ENCODE peak calls at places on chromosomes 12 and 14, in five cellular contexts. Z is A549, G is choroid plexus epithelial cell, R is RWPE1, W is upper lobe of right lung. Q is an unnamed sample.

GRCh38 chr12:68633614-68634558 is 23.2 kb downstream of the RAP1B start:
- DNase-seq in Z (no peak), G (no peak), R (no peak), W (no peak), Q (no peak)

GRCh38 chr12:62400135-62400534 is 66.5 kb upstream of the MON2 start:
- DNase-seq in Z (no peak), G (no peak), R (no peak), W (no peak), Q (no peak)

GRCh38 chr12:108564724-108565123 is 2.3 kb downstream of the ISCU start:
- DNase-seq in Z (no peak), G (peak), R (no peak), W (no peak), Q (no peak)

GRCh38 chr12:49055978-49056754 is 4.4 kb downstream of the KMT2D start:
- DNase-seq in Z (peak), G (peak), R (peak), W (peak), Q (no peak)

GRCh38 chr12:99852666-99853065 is 132.1 kb downstream of the ANKS1B start:
- DNase-seq in Z (no peak), G (no peak), R (no peak), W (no peak), Q (no peak)

GRCh38 chr12:107635139-107635538 is 50.5 kb upstream of the PWP1 start:
- DNase-seq in Z (no peak), G (peak), R (no peak), W (no peak), Q (no peak)

GRCh38 chr12:24222968-24223367 is 273.5 kb upstream of the SOX5 start:
- DNase-seq in Z (no peak), G (peak), R (no peak), W (no peak), Q (no peak)

GRCh38 chr12:66964629-66965028 is 285.8 kb upstream of the GRIP1 start:
- DNase-seq in Z (no peak), G (peak), R (no peak), W (no peak), Q (no peak)

GRCh38 chr12:131592972-131593371 is 117.9 kb upstream of the SFSWAP start:
- DNase-seq in Z (no peak), G (no peak), R (no peak), W (no peak), Q (no peak)

GRCh38 chr12:107670999-107671643 is 14.5 kb upstream of the PWP1 start:
- DNase-seq in Z (peak), G (peak), R (no peak), W (no peak), Q (no peak)

GRCh38 chr12:21913823-21914222 is 27.4 kb downstream of the ABCC9 start:
- DNase-seq in Z (no peak), G (peak), R (no peak), W (no peak), Q (no peak)

GRCh38 chr12:114636723-114637480 is 47.1 kb downstream of the TBX3 start:
- DNase-seq in Z (peak), G (peak), R (peak), W (no peak), Q (no peak)
- TF ChIP-seq CTCF in Z (peak), G (peak), R (peak), W (peak), Q (no peak)

DNA sequence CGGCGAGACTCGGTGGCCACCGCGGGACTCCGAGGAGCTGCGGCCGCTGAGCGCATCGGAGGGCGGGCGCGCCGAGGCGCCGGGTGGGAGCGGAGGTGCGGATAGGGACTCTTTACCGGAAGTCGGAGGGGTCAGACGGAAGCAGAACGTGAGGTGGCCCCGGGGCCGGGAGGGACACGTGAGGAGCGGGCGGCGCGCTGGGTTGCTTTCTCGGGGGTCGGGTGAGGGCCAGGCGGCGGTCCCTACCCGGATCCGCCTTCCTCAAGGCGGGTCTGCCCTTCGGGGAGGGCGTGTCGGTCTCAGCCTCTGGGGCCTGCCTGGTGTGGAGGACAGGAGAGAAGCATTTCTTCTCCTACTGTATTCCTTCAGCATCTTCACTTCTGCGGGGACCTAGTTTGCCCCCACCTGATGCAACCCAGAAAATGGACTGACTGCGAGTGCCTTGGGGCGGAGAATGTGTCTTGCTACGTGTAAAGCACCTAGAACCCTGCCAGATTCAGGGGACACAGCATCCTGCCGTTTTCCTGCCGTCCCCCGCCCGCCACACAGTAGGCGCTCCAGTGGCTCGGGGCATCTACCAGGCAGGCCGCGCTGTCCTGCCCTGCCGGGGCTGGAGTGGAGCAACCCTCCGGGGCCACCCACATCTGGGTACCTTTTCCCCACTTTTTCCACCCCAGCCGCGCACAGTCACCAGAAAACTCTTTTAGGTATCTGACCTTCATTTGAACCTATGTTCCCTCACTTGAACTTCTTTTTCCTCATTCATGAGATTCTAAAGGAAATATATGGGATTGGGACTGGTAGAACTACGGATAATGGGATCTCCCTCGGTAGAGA is 562 bp upstream of the ATXN2 start:
- DNase-seq in Z (peak), G (peak), R (peak), W (peak), Q (peak)
- TF ChIP-seq CTCF in Z (no peak), G (peak), R (no peak), W (no peak), Q (no peak)

GRCh38 chr12:122722347-122722746 is 5.7 kb upstream of the HCAR3 start:
- DNase-seq in Z (no peak), G (no peak), R (no peak), W (no peak), Q (no peak)

GRCh38 chr12:122724641-122725243 is 5.9 kb downstream of the HCAR1 start:
- DNase-seq in Z (no peak), G (no peak), R (no peak), W (no peak), Q (no peak)

GRCh38 chr12:122729583-122730214 is 945 bp downstream of the HCAR1 start:
- DNase-seq in Z (no peak), G (no peak), R (no peak), W (no peak), Q (no peak)

GRCh38 chr12:122725452-122725851 is 5.2 kb downstream of the HCAR1 start:
- DNase-seq in Z (no peak), G (no peak), R (no peak), W (no peak), Q (no peak)

DNA sequence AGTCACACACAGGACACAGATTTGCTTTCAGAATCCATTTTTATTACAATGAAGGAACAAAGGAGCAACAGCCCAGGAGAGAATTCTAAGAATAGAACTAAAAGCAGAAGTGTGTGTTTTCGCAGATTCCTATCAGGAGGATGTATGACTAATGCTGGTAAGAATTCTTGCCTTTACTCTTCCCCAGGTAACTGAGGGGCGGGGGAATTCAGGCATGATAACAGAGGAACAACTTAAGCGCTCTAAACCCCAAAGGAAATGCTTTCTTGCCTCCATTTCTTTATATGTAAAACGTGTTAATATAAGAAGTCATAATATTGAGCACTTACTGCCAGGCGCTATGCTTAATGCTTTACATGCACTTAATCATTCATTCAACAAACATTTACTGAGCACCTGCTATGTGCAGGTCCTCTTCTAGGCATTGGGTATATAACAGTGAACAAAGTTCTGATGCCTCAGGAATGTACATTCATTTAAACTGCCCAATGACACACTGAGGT is 4.5 kb downstream of the HCAR1 start:
- DNase-seq in Z (peak), G (peak), R (peak), W (no peak), Q (no peak)
- TF ChIP-seq CTCF in Z (no peak), G (no peak), R (no peak), W (no peak), Q (no peak)

GRCh38 chr12:26719852-26720251 is 113.1 kb downstream of the ITPR2 start:
- DNase-seq in Z (no peak), G (peak), R (no peak), W (no peak), Q (no peak)
- TF ChIP-seq CTCF in Z (no peak), G (peak), R (no peak), W (no peak), Q (peak)

GRCh38 chr14:75486317-75486716 is 36.0 kb upstream of the BATF start:
- DNase-seq in Z (no peak), G (no peak), R (no peak), W (no peak), Q (no peak)

GRCh38 chr14:75487155-75487671 is 35.1 kb upstream of the BATF start:
- DNase-seq in Z (no peak), G (no peak), R (peak), W (no peak), Q (no peak)

GRCh38 chr14:75482366-75482765 is 39.9 kb upstream of the BATF start:
- DNase-seq in Z (no peak), G (no peak), R (no peak), W (no peak), Q (no peak)

GRCh38 chr14:75489480-75489837 is 32.8 kb upstream of the BATF start:
- DNase-seq in Z (no peak), G (no peak), R (no peak), W (no peak), Q (no peak)

DNA sequence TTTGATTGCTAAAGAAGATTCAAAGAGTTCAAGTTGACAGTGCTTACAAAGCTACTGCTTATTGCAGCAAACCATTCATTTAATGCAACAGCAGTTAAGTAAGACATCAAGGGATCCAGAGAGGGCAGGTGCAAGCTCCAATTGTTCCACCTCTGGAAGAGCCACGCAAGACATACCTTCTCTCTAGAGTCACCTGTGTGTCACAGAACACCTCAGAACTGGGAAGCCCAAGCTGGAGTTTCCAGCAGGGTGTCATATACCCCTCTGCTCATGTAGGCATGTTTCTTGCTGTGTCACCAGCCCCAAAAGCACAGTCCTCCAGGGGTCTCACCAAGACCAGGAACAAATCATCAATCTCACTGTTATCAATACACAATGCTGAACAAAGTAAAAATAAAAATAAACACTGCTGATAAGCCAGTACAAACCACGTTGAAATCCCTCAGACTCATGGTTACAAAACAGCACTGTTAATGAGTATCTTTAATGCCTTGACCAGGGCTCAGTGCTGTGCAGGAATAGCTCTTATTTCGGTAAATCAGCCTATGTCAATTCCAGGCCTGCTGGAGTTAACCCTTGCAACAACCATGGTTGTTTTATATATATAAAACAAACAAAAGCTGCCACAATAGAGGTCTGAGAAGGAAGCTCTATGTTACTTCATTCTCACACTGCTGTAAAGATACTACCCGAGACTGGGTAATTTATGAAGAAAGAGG is 37.4 kb upstream of the BATF start:
- DNase-seq in Z (no peak), G (no peak), R (no peak), W (no peak), Q (no peak)
- TF ChIP-seq CTCF in Z (no peak), G (no peak), R (no peak), W (no peak), Q (no peak)

GRCh38 chr12:27015730-27016076 is 1.5 kb upstream of the TM7SF3 start:
- DNase-seq in Z (peak), G (peak), R (peak), W (no peak), Q (no peak)
- TF ChIP-seq CTCF in Z (peak), G (no peak), R (peak), W (peak), Q (peak)

DNA sequence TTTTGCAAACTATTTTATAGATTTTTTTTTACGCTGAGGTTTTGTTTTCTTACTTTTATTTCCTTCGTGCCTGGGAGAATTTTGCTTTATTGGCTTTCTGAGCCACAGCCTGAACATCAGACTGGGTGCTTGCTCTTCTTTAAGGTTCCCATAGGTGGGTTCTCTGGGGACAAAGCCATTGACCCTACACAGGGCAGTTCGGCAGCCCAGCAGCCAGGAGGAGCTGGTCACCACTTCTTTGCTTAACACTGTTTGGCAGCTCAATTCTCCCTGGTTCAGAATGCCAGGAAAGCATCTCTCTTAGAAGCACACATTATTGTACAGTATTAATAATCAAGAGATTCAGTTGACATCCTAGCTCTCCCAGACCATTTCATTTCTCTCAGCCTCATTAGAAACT is 140.8 kb upstream of the NEDD1 start:
- DNase-seq in Z (peak), G (peak), R (no peak), W (no peak), Q (no peak)
- TF ChIP-seq CTCF in Z (no peak), G (peak), R (no peak), W (no peak), Q (no peak)

GRCh38 chr12:74111688-74112360 is 425.8 kb upstream of the ATXN7L3B start:
- DNase-seq in Z (peak), G (peak), R (no peak), W (peak), Q (no peak)
- TF ChIP-seq CTCF in Z (no peak), G (peak), R (no peak), W (no peak), Q (no peak)

Q was measured in mesothelial cell of epicardium.